ENCODE peak calls at places on chromosomes 6 and 20, in four cellular contexts. L is mesendoderm, I is HCT116, G is H1. B is an unnamed sample.
A peak's percentile ranks its signal among the peaks of the same experiment; 100 is the strongest.

GRCh38 chr6:53647437-53648094 is 18.0 kb downstream of the KLHL31 start:
- DNase-seq in L (no peak), I (no peak), G (no peak), B (no peak)

GRCh38 chr6:126118058-126118759 is 131.9 kb downstream of the TRMT11 start:
- DNase-seq in G (no peak), L (peak; percentile 85), I (no peak), B (no peak)

GRCh38 chr6:157953580-157954091 is 28.0 kb upstream of the SYNJ2 start:
- DNase-seq in L (no peak), G (no peak), I (no peak), B (no peak)

GRCh38 chr6:114430534-114431124 is 87.8 kb upstream of the HS3ST5 start:
- DNase-seq in L (peak; percentile 60), G (no peak), I (no peak), B (no peak)

GRCh38 chr6:52132326-52132725 is 44.9 kb upstream of the PKHD1 start:
- DNase-seq in L (no peak), I (no peak), G (no peak), B (no peak)

GRCh38 chr6:142888461-142888860 is 56.5 kb downstream of the HIVEP2 start:
- DNase-seq in G (no peak), L (no peak), I (no peak), B (no peak)

GRCh38 chr6:152004036-152004566 is 196.6 kb downstream of the ESR1 start:
- DNase-seq in I (no peak), G (no peak), L (no peak), B (no peak)

GRCh38 chr6:56842602-56843475 is 112.1 kb upstream of the BEND6 start:
- DNase-seq in G (peak; percentile 77), L (peak; percentile 78), I (no peak), B (no peak)

GRCh38 chr6:125340946-125341345 is 39.2 kb upstream of the HDDC2 start:
- DNase-seq in I (no peak), L (no peak), G (no peak), B (no peak)

GRCh38 chr20:3603108-3603507 is 60.1 kb downstream of the GFRA4 start:
- DNase-seq in G (no peak), L (no peak), I (no peak), B (no peak)

GRCh38 chr6:105204331-105204730 is 24.5 kb upstream of the POPDC3 start:
- DNase-seq in I (no peak), L (no peak), G (no peak), B (no peak)

GRCh38 chr6:2141644-2142290 is 103.6 kb downstream of the GMDS start:
- DNase-seq in G (no peak), L (no peak), I (no peak), B (no peak)

GRCh38 chr6:115613488-115613887 is 447.2 kb downstream of the FRK start:
- DNase-seq in I (no peak), L (no peak), G (no peak), B (no peak)

GRCh38 chr6:131654326-131654725 is 17.2 kb downstream of the ENPP3 start:
- DNase-seq in L (peak; percentile 4), I (no peak), G (no peak), B (no peak)

GRCh38 chr20:7113577-7114466 is 346.3 kb downstream of the BMP2 start:
- DNase-seq in L (peak; percentile 83), G (peak; percentile 64), I (no peak), B (no peak)

GRCh38 chr20:1800777-1801176 is 94.4 kb upstream of the SIRPA start:
- DNase-seq in I (no peak), G (no peak), L (no peak), B (no peak)

GRCh38 chr6:114121913-114122662 is 151.1 kb upstream of the HDAC2 start:
- DNase-seq in G (no peak), L (peak; percentile 92), I (no peak), B (no peak)

GRCh38 chr20:60371456-60371855 is 413.2 kb downstream of the CDH26 start:
- DNase-seq in I (no peak), L (peak; percentile 25), G (no peak), B (no peak)

GRCh38 chr6:157885211-157885788 is 62.3 kb downstream of the SNX9 start:
- DNase-seq in G (no peak), I (no peak), L (no peak), B (no peak)

GRCh38 chr20:24627926-24628325 is 158.5 kb downstream of the SYNDIG1 start:
- DNase-seq in L (no peak), I (no peak), G (no peak), B (no peak)

GRCh38 chr6:4732691-4733315 is 43.4 kb upstream of the CDYL start:
- DNase-seq in L (peak; percentile 96), G (peak; percentile 64), I (peak; percentile 31), B (peak; percentile 19)

GRCh38 chr20:64184795-64185194 is 20.5 kb downstream of the MYT1 start:
- DNase-seq in G (no peak), L (no peak), I (no peak), B (no peak)

GRCh38 chr6:160882019-160882418 is 109.5 kb upstream of the MAP3K4 start:
- DNase-seq in I (no peak), L (no peak), G (no peak), B (no peak)

GRCh38 chr20:57672953-57673575 is 36.8 kb downstream of the PMEPA1 start:
- DNase-seq in L (no peak), I (no peak), G (no peak), B (no peak)

GRCh38 chr6:156543431-156543830 is 233.7 kb upstream of the ARID1B start:
- DNase-seq in I (no peak), G (peak; percentile 23), L (no peak), B (no peak)

GRCh38 chr20:542777-543368 is 717 bp downstream of the CSNK2A1 start:
- DNase-seq in L (peak; percentile 27), I (no peak), G (no peak), B (peak; percentile 44)

GRCh38 chr6:40436685-40437604 is 150.2 kb downstream of the LRFN2 start:
- DNase-seq in L (no peak), I (no peak), G (no peak), B (no peak)

GRCh38 chr20:35490736-35491181 is 35.4 kb downstream of the CEP250 start:
- DNase-seq in I (no peak), L (no peak), G (no peak), B (peak; percentile 26)

GRCh38 chr20:33687993-33688937 is 2.1 kb upstream of the E2F1 start:
- DNase-seq in G (no peak), L (no peak), I (no peak), B (no peak)

GRCh38 chr6:52417675-52418111 is 2.4 kb upstream of the EFHC1 start:
- DNase-seq in I (no peak), G (no peak), L (peak; percentile 50), B (no peak)

GRCh38 chr6:90179190-90180169 is 117.2 kb downstream of the BACH2 start:
- DNase-seq in I (no peak), G (no peak), L (no peak), B (no peak)

GRCh38 chr6:134035823-134036296 is 16.6 kb downstream of the SLC2A12 start:
- DNase-seq in L (no peak), I (peak; percentile 88), G (no peak), B (peak; percentile 59)

GRCh38 chr6:4518506-4518905 is 257.7 kb upstream of the CDYL start:
- DNase-seq in G (no peak), L (no peak), I (no peak), B (no peak)

GRCh38 chr6:131924881-131925474 is 26.2 kb downstream of the CCN2 start:
- DNase-seq in G (no peak), L (peak; percentile 49), I (peak; percentile 49), B (no peak)

GRCh38 chr6:44043479-44044153 is 83.6 kb downstream of the MRPL14 start:
- DNase-seq in I (no peak), G (no peak), L (peak; percentile 88), B (no peak)

GRCh38 chr6:44044154-44044539 is 83.1 kb downstream of the MRPL14 start:
- DNase-seq in G (no peak), L (no peak), I (no peak), B (no peak)

GRCh38 chr6:44042261-44043035 is 84.8 kb downstream of the MRPL14 start:
- DNase-seq in I (no peak), L (no peak), G (no peak), B (no peak)

GRCh38 chr6:44041461-44042260 is 85.6 kb downstream of the MRPL14 start:
- DNase-seq in I (peak; percentile 84), L (peak; percentile 98), G (no peak), B (no peak)

GRCh38 chr6:44043036-44043478 is 84.2 kb downstream of the MRPL14 start:
- DNase-seq in G (no peak), I (no peak), L (peak; percentile 66), B (no peak)
- H3K9ac ChIP-seq in G (no peak overlapping the region), I (peak overlapping the region; percentile 51), L (peak overlapping the region; percentile 20), B (no peak overlapping the region)

GRCh38 chr6:71737953-71738352 is 148.4 kb upstream of the RIMS1 start:
- DNase-seq in I (no peak), L (no peak), G (no peak), B (no peak)
- H3K27me3 ChIP-seq in I (no peaks in the 10 kb centered on the region), L (no peaks in the 10 kb centered on the region), G (no peaks in the 10 kb centered on the region), B (no peaks in the 10 kb centered on the region)

GRCh38 chr6:73503027-73503772 is 17.6 kb downstream of the EEF1A1 start:
- DNase-seq in I (no peak), G (no peak), L (no peak), B (no peak)
- H3K4me3 ChIP-seq in I (no peak overlapping the region), G (no peak overlapping the region), L (no peak overlapping the region), B (no peak overlapping the region)

DNA sequence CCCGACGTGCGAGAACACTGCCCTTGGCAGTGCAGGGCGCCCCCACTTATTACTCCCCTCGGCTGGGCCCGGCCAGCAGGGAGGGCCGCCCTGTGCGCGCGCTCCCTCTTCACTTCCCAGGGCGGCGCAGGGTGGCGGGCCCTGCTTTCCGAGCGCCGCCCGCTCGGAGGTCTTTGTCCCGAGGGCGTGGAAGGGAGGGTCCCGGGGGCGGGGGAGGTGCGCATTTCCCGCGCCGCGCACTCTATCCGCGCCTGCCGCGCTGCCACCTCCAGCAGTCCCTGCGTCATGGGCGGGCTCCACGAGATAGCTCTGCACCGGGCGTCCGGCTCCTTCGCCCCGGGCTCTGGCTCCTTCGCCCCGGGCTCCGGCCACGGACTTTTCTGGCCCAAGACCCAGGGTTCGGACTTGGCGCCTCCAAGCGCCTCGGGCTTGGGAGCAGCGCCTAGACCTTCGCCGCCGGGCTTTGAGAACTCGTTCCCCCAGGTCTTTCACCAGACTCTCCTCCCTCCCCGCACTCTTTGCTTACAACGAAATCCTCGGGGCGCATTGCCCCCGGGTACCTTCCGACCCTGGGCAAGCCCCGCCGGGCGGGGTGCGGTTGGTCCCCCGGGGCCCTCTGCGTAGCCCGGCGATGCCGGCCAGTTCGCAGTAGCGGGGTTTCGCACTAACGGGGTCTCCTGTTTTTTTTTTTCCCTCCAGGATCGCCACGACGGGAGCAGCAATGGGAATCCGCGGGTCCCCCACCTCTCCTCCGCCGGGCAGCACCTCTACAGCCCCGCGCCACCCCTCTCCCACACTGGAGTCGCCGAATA is 1.6 kb downstream of the TFAP2C start:
- DNase-seq in G (peak; percentile 80), L (peak; percentile 67), I (no peak), B (peak; percentile 20)
- H3K9ac ChIP-seq in G (no peak overlapping the region), L (peak overlapping the region; percentile 77), I (no peak overlapping the region), B (no peak overlapping the region)

B was measured in colonic mucosa.